ENCODE peak calls at places on chromosomes 12 and 14, in five cellular contexts. One of them, this sample, is unnamed.
A peak's percentile ranks its signal among the peaks of the same experiment; 100 is the strongest.

GRCh38 chr14:90440592-90440991 is 43.8 kb downstream of the CALM1 start:
- DNase-seq in H9: no peak
- DNase-seq in IMR-90: no peak
- DNase-seq in mesendoderm: no peak
- DNase-seq in neuronal stem cell: no peak
- DNase-seq in this sample: no peak

GRCh38 chr12:79388006-79388405 is 302.8 kb downstream of the PAWR start:
- DNase-seq in H9: no peak
- DNase-seq in IMR-90: no peak
- DNase-seq in mesendoderm: no peak
- DNase-seq in neuronal stem cell: no peak
- DNase-seq in this sample: no peak

GRCh38 chr12:89825591-89826449 is 117.2 kb upstream of the ATP2B1 start:
- DNase-seq in H9: no peak
- DNase-seq in IMR-90: peak; percentile 4
- DNase-seq in mesendoderm: peak; percentile 41
- DNase-seq in neuronal stem cell: no peak
- DNase-seq in this sample: peak; percentile 77

GRCh38 chr12:19624401-19624930 is 185.2 kb downstream of the AEBP2 start:
- DNase-seq in H9: no peak
- DNase-seq in IMR-90: no peak
- DNase-seq in mesendoderm: no peak
- DNase-seq in neuronal stem cell: no peak
- DNase-seq in this sample: peak; percentile 39

GRCh38 chr12:32107376-32108267 is 975 bp downstream of the BICD1 start:
- DNase-seq in H9: no peak
- DNase-seq in IMR-90: peak; percentile 80
- DNase-seq in mesendoderm: peak; percentile 74
- DNase-seq in neuronal stem cell: peak; percentile 26
- DNase-seq in this sample: peak; percentile 70

GRCh38 chr12:21775130-21775920 is 819 bp upstream of the KCNJ8 start:
- DNase-seq in H9: no peak
- DNase-seq in IMR-90: no peak
- DNase-seq in mesendoderm: peak; percentile 8
- DNase-seq in neuronal stem cell: no peak
- DNase-seq in this sample: no peak

GRCh38 chr14:49286257-49286983 is 299.8 kb downstream of the RPS29 start:
- DNase-seq in H9: no peak
- DNase-seq in IMR-90: no peak
- DNase-seq in mesendoderm: no peak
- DNase-seq in neuronal stem cell: no peak
- DNase-seq in this sample: no peak

GRCh38 chr14:58280954-58281787 is 17.2 kb upstream of the ARID4A start:
- DNase-seq in H9: no peak
- DNase-seq in IMR-90: peak; percentile 92
- DNase-seq in mesendoderm: no peak
- DNase-seq in neuronal stem cell: no peak
- DNase-seq in this sample: peak; percentile 96

GRCh38 chr12:14577344-14577743 is 9.7 kb upstream of the PLBD1 start:
- DNase-seq in H9: no peak
- DNase-seq in IMR-90: no peak
- DNase-seq in mesendoderm: no peak
- DNase-seq in neuronal stem cell: no peak
- DNase-seq in this sample: peak; percentile 41

GRCh38 chr12:98868076-98868475 is 223.0 kb downstream of the APAF1 start:
- DNase-seq in H9: no peak
- DNase-seq in IMR-90: no peak
- DNase-seq in mesendoderm: no peak
- DNase-seq in neuronal stem cell: no peak
- DNase-seq in this sample: no peak

GRCh38 chr14:42110167-42110566 is 503.5 kb downstream of the LRFN5 start:
- DNase-seq in H9: peak; percentile 39
- DNase-seq in IMR-90: peak; percentile 71
- DNase-seq in mesendoderm: peak; percentile 63
- DNase-seq in neuronal stem cell: no peak
- DNase-seq in this sample: peak; percentile 64

GRCh38 chr14:59534361-59534987 is 42.1 kb downstream of the CCDC175 start:
- DNase-seq in H9: no peak
- DNase-seq in IMR-90: peak; percentile 44
- DNase-seq in mesendoderm: no peak
- DNase-seq in neuronal stem cell: no peak
- DNase-seq in this sample: peak; percentile 45

GRCh38 chr14:102046337-102047278 is 40.2 kb downstream of the HSP90AA1 start:
- DNase-seq in H9: peak; percentile 97
- DNase-seq in IMR-90: peak; percentile 28
- DNase-seq in mesendoderm: peak; percentile 98
- DNase-seq in neuronal stem cell: peak; percentile 71
- DNase-seq in this sample: peak; percentile 28

GRCh38 chr14:52781629-52782028 is 9.8 kb downstream of the GNPNAT1 start:
- DNase-seq in H9: no peak
- DNase-seq in IMR-90: no peak
- DNase-seq in mesendoderm: no peak
- DNase-seq in neuronal stem cell: no peak
- DNase-seq in this sample: peak; percentile 13

GRCh38 chr14:66746316-66747006 is 238.5 kb downstream of the GPHN start:
- DNase-seq in H9: no peak
- DNase-seq in IMR-90: peak; percentile 58
- DNase-seq in mesendoderm: peak; percentile 54
- DNase-seq in neuronal stem cell: peak; percentile 4
- DNase-seq in this sample: peak; percentile 50

GRCh38 chr14:52998376-52999010 is 47.6 kb upstream of the FERMT2 start:
- DNase-seq in H9: no peak
- DNase-seq in IMR-90: peak; percentile 97
- DNase-seq in mesendoderm: no peak
- DNase-seq in neuronal stem cell: no peak
- DNase-seq in this sample: peak; percentile 47

GRCh38 chr12:82329508-82329907 is 28.7 kb downstream of the CCDC59 start:
- DNase-seq in H9: no peak
- DNase-seq in IMR-90: no peak
- DNase-seq in mesendoderm: no peak
- DNase-seq in neuronal stem cell: peak; percentile 41
- DNase-seq in this sample: no peak

GRCh38 chr14:50040401-50040775 is 76.0 kb downstream of the VCPKMT start:
- DNase-seq in H9: no peak
- DNase-seq in IMR-90: peak; percentile 86
- DNase-seq in mesendoderm: peak; percentile 55
- DNase-seq in neuronal stem cell: no peak
- DNase-seq in this sample: peak; percentile 84

GRCh38 chr12:6057693-6058092 is 66.8 kb downstream of the VWF start:
- DNase-seq in H9: peak; percentile 96
- DNase-seq in IMR-90: no peak
- DNase-seq in mesendoderm: peak; percentile 95
- DNase-seq in neuronal stem cell: no peak
- DNase-seq in this sample: peak; percentile 35

GRCh38 chr12:90111646-90112565 is 403.3 kb upstream of the ATP2B1 start:
- DNase-seq in H9: no peak
- DNase-seq in IMR-90: no peak
- DNase-seq in mesendoderm: no peak
- DNase-seq in neuronal stem cell: no peak
- DNase-seq in this sample: no peak

GRCh38 chr12:132409495-132410295 is 80.3 kb upstream of the FBRSL1 start:
- DNase-seq in H9: no peak
- DNase-seq in IMR-90: no peak
- DNase-seq in mesendoderm: no peak
- DNase-seq in neuronal stem cell: no peak
- DNase-seq in this sample: no peak

GRCh38 chr12:123935956-123936355 is 36.7 kb downstream of the CCDC92 start:
- DNase-seq in H9: no peak
- DNase-seq in IMR-90: no peak
- DNase-seq in mesendoderm: no peak
- DNase-seq in neuronal stem cell: no peak
- DNase-seq in this sample: no peak

GRCh38 chr14:35430459-35431199 is 26.1 kb upstream of the NFKBIA start:
- DNase-seq in H9: no peak
- DNase-seq in IMR-90: no peak
- DNase-seq in mesendoderm: no peak
- DNase-seq in neuronal stem cell: no peak
- DNase-seq in this sample: no peak

GRCh38 chr12:82097438-82097837 is 260.7 kb downstream of the CCDC59 start:
- DNase-seq in H9: peak; percentile 30
- DNase-seq in IMR-90: no peak
- DNase-seq in mesendoderm: peak; percentile 30
- DNase-seq in neuronal stem cell: no peak
- DNase-seq in this sample: no peak

GRCh38 chr12:44465139-44465538 is 411.0 kb downstream of the NELL2 start:
- DNase-seq in H9: no peak
- DNase-seq in IMR-90: no peak
- DNase-seq in mesendoderm: peak; percentile 44
- DNase-seq in neuronal stem cell: no peak
- DNase-seq in this sample: no peak

GRCh38 chr12:62841841-62842240 is 93.1 kb downstream of the PPM1H start:
- DNase-seq in H9: no peak
- DNase-seq in IMR-90: no peak
- DNase-seq in mesendoderm: no peak
- DNase-seq in neuronal stem cell: no peak
- DNase-seq in this sample: no peak

GRCh38 chr14:104724407-104724980 is 465 bp downstream of the ADSS1 start:
- DNase-seq in H9: no peak
- DNase-seq in IMR-90: no peak
- DNase-seq in mesendoderm: no peak
- DNase-seq in neuronal stem cell: no peak
- DNase-seq in this sample: no peak

GRCh38 chr12:86914716-86915115 is 658.5 kb upstream of the MGAT4C start:
- DNase-seq in H9: no peak
- DNase-seq in IMR-90: peak; percentile 58
- DNase-seq in mesendoderm: peak; percentile 67
- DNase-seq in neuronal stem cell: peak; percentile 23
- DNase-seq in this sample: peak; percentile 62

GRCh38 chr12:53221203-53222076 is 10.6 kb downstream of the RARG start:
- DNase-seq in H9: peak; percentile 93
- DNase-seq in IMR-90: peak; percentile 51
- DNase-seq in mesendoderm: peak; percentile 82
- DNase-seq in neuronal stem cell: peak; percentile 78
- DNase-seq in this sample: peak; percentile 78

GRCh38 chr14:103126873-103127304 is 3.6 kb downstream of the TNFAIP2 start:
- DNase-seq in H9: peak; percentile 82
- DNase-seq in IMR-90: no peak
- DNase-seq in mesendoderm: peak; percentile 90
- DNase-seq in neuronal stem cell: peak; percentile 72
- DNase-seq in this sample: no peak

GRCh38 chr14:103128631-103129300 is 5.5 kb downstream of the TNFAIP2 start:
- DNase-seq in H9: no peak
- DNase-seq in IMR-90: no peak
- DNase-seq in mesendoderm: no peak
- DNase-seq in neuronal stem cell: no peak
- DNase-seq in this sample: no peak

GRCh38 chr14:103126088-103126872 is 3.0 kb downstream of the TNFAIP2 start:
- DNase-seq in H9: no peak
- DNase-seq in IMR-90: no peak
- DNase-seq in mesendoderm: no peak
- DNase-seq in neuronal stem cell: no peak
- DNase-seq in this sample: no peak

GRCh38 chr14:103127861-103128598 is 4.8 kb downstream of the TNFAIP2 start:
- DNase-seq in H9: no peak
- DNase-seq in IMR-90: no peak
- DNase-seq in mesendoderm: no peak
- DNase-seq in neuronal stem cell: no peak
- DNase-seq in this sample: no peak

DNA sequence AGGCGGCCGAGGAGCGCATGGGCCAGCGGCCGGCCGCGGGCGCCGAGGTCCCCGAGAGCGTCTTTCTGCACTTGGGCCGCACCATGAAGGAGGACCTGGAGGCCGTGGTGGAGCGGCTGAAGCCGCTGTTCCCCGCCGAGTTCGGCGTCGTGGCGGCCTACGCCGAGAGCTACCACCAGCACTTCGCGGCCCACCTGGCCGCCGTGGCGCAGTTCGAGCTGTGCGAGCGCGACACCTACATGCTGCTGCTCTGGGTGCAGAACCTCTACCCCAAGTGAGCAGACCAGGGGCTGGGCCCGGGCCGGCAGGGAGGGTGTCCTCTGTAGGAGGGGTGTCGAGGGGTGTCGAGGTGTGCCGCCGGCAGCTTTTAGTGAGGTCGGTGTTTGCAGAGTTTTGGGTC is 4.1 kb downstream of the TNFAIP2 start:
- DNase-seq in H9: no peak
- DNase-seq in IMR-90: no peak
- DNase-seq in mesendoderm: no peak
- DNase-seq in neuronal stem cell: no peak
- DNase-seq in this sample: no peak
- H3K18ac ChIP-seq in H9: no peak overlapping the region
- H3K18ac ChIP-seq in IMR-90: no peak overlapping the region
- H3K18ac ChIP-seq in mesendoderm: no peak overlapping the region
- H3K18ac ChIP-seq in neuronal stem cell: peak overlapping the region; percentile 94
- H3K18ac ChIP-seq in this sample: peak overlapping the region; percentile 37

GRCh38 chr14:75452324-75452723 is 24.5 kb downstream of the JDP2 start:
- DNase-seq in H9: no peak
- DNase-seq in IMR-90: no peak
- DNase-seq in mesendoderm: peak; percentile 21
- DNase-seq in neuronal stem cell: no peak
- DNase-seq in this sample: no peak
- H2BK15ac ChIP-seq in H9: no peak overlapping the region
- H2BK15ac ChIP-seq in IMR-90: peak overlapping the region; percentile 46
- H2BK15ac ChIP-seq in mesendoderm: no peak overlapping the region
- H2BK15ac ChIP-seq in neuronal stem cell: no peak overlapping the region
- H2BK15ac ChIP-seq in this sample: peak overlapping the region; percentile 6

GRCh38 chr12:52184813-52185212 is 7.0 kb downstream of the KRT80 start:
- DNase-seq in H9: no peak
- DNase-seq in IMR-90: peak; percentile 15
- DNase-seq in mesendoderm: no peak
- DNase-seq in neuronal stem cell: no peak
- DNase-seq in this sample: no peak

GRCh38 chr12:52187640-52188039 is 4.2 kb downstream of the KRT80 start:
- DNase-seq in H9: no peak
- DNase-seq in IMR-90: no peak
- DNase-seq in mesendoderm: no peak
- DNase-seq in neuronal stem cell: no peak
- DNase-seq in this sample: no peak

GRCh38 chr12:52185400-52185967 is 6.3 kb downstream of the KRT80 start:
- DNase-seq in H9: no peak
- DNase-seq in IMR-90: no peak
- DNase-seq in mesendoderm: peak; percentile 46
- DNase-seq in neuronal stem cell: no peak
- DNase-seq in this sample: no peak

GRCh38 chr12:52187206-52187605 is 4.6 kb downstream of the KRT80 start:
- DNase-seq in H9: peak; percentile 60
- DNase-seq in IMR-90: no peak
- DNase-seq in mesendoderm: no peak
- DNase-seq in neuronal stem cell: no peak
- DNase-seq in this sample: no peak

GRCh38 chr12:52186135-52186840 is 5.5 kb downstream of the KRT80 start:
- DNase-seq in H9: peak; percentile 65
- DNase-seq in IMR-90: peak; percentile 87
- DNase-seq in mesendoderm: peak; percentile 95
- DNase-seq in neuronal stem cell: no peak
- DNase-seq in this sample: peak; percentile 86
- H3K79me1 ChIP-seq in H9: no peaks in the 10 kb centered on the region
- H3K79me1 ChIP-seq in IMR-90: no peaks in the 10 kb centered on the region
- H3K79me1 ChIP-seq in mesendoderm: no peaks in the 10 kb centered on the region
- H3K79me1 ChIP-seq in neuronal stem cell: no peaks in the 10 kb centered on the region
- H3K79me1 ChIP-seq in this sample: peaks cover 4% of the 10 kb centered on the region

DNA sequence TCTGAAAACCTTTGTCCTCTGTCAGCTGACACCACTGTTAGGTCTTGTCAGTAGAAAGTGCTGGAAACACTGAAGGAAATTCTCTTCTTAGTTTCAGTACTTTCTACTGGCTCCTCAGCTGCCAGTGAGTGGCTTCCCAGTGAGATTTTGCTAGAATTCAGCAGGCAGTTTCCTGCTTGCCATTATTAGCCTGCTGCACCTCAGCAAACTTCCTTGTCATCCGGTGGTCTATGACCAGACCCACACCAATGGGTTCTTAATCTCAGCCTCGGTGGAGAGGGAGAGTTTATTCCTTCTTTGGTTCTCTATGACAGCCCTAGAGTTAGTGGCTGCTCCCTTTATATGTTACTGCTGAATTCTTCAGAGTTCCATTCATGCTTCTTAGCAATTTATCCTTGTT is 476.1 kb downstream of the FSCB start:
- DNase-seq in H9: peak; percentile 25
- DNase-seq in IMR-90: no peak
- DNase-seq in mesendoderm: peak; percentile 18
- DNase-seq in neuronal stem cell: peak; percentile 8
- DNase-seq in this sample: no peak
- H3K18ac ChIP-seq in H9: no peak overlapping the region
- H3K18ac ChIP-seq in IMR-90: no peak overlapping the region
- H3K18ac ChIP-seq in mesendoderm: no peak overlapping the region
- H3K18ac ChIP-seq in neuronal stem cell: no peak overlapping the region
- H3K18ac ChIP-seq in this sample: no peak overlapping the region

This sample was measured in mesenchymal stem cell.